ENCODE peak calls at places on chromosomes 1 and 21, in five cellular contexts. U is glomerular endothelial cell; R is activated T-cell treated with anti-CD3 and anti-CD28 coated beads, Interleukin-2, amount 50 U/mL, for 4 hours; N is Calu3; F is nucleus accumbens. C is an unnamed sample.

GRCh38 chr1:178238722-178239510 is 145.0 kb downstream of the RASAL2 start:
- DNase-seq in N (peak; percentile 41), F (no peak), U (peak; percentile 61), R (no peak), C (peak; percentile 89)

GRCh38 chr1:197195100-197195499 is 48.6 kb upstream of the ASPM start:
- DNase-seq in U (no peak), F (no peak), N (no peak), R (no peak), C (no peak)

GRCh38 chr21:44727757-44728156 is 16.4 kb upstream of the TSPEAR start:
- DNase-seq in U (no peak), R (no peak), F (no peak), N (no peak), C (no peak)

GRCh38 chr21:14414932-14415508 is 32.1 kb upstream of the HSPA13 start:
- DNase-seq in N (no peak), U (no peak), R (no peak), F (no peak), C (no peak)

GRCh38 chr21:42343556-42343955 is 7.2 kb downstream of the TFF2 start:
- DNase-seq in R (no peak), U (no peak), N (no peak), F (no peak), C (no peak)

GRCh38 chr1:171583581-171584194 is 38.4 kb upstream of the MYOCOS start:
- DNase-seq in N (no peak), U (no peak), R (no peak), F (no peak), C (no peak)

GRCh38 chr1:211009944-211010343 is 124.0 kb downstream of the KCNH1 start:
- DNase-seq in N (no peak), R (no peak), F (no peak), U (no peak), C (no peak)

GRCh38 chr1:206438554-206438953 is 31.7 kb upstream of the IKBKE start:
- DNase-seq in N (no peak), R (no peak), U (no peak), F (no peak), C (no peak)

GRCh38 chr1:88998716-88999115 is 6.3 kb upstream of the KYAT3 start:
- DNase-seq in R (no peak), U (no peak), F (no peak), N (peak; percentile 35), C (peak; percentile 74)

GRCh38 chr1:243748706-243749283 is 101.2 kb downstream of the AKT3 start:
- DNase-seq in U (peak; percentile 62), F (no peak), R (no peak), N (peak; percentile 45), C (peak; percentile 86)

GRCh38 chr1:66777846-66778245 is 23.2 kb downstream of the INSL5 start:
- DNase-seq in F (no peak), N (no peak), U (no peak), R (no peak), C (no peak)

GRCh38 chr1:11013160-11013531 is 692 bp downstream of the TARDBP start:
- DNase-seq in U (no peak), N (no peak), F (no peak), R (no peak), C (no peak)

C was measured in dermis microvascular lymphatic vessel endothelial cell.